ENCODE peak calls at places on chromosomes 11 and 22, in eight cellular contexts. H is NCI-H82; F is activated gamma-delta T cell treated with anti-CD3 and anti-CD28 coated beads, Interleukin-2, amount 50 U/mL, for 16 hours; K is activated CD8-positive, alpha-beta T cell treated with anti-CD3 and anti-CD28 coated beads, Interleukin-2, amount 10 ng/mL, durations not matched to agents 7 days and 5 days; Q is kidney epithelial cell; J is HEK293T; M is NCI-H1417; U is colonic mucosa. W is an unnamed sample.

GRCh38 chr11:128235958-128236357 is 351.4 kb downstream of the ETS1 start:
- DNase-seq in H (peak; percentile 82), F (no peak), K (no peak), Q (no peak), J (no peak), M (peak; percentile 3), U (no peak), W (no peak)

GRCh38 chr22:23520875-23521441 is 59.1 kb downstream of the IGLL1 start:
- DNase-seq in H (peak; percentile 60), F (no peak), K (no peak), Q (no peak), J (no peak), M (no peak), U (peak; percentile 55), W (no peak)

GRCh38 chr22:46275455-46276129 is 7.8 kb downstream of the TTC38 start:
- DNase-seq in H (peak; percentile 30), F (no peak), K (no peak), Q (no peak), J (no peak), M (no peak), U (no peak), W (no peak)

GRCh38 chr11:92342034-92342433 is 117.4 kb downstream of the FAT3 start:
- DNase-seq in H (no peak), F (no peak), K (no peak), Q (no peak), J (no peak), M (no peak), U (no peak), W (no peak)

GRCh38 chr22:43925433-43926348 is 2.1 kb downstream of the PNPLA3 start:
- DNase-seq in H (peak; percentile 95), F (no peak), K (no peak), Q (no peak), J (no peak), M (no peak), U (no peak), W (peak; percentile 67)

GRCh38 chr11:124778281-124778680 is 16.2 kb upstream of the ESAM start:
- DNase-seq in H (no peak), F (no peak), K (no peak), Q (no peak), J (no peak), M (no peak), U (no peak), W (no peak)

GRCh38 chr11:113242767-113243397 is 71.5 kb upstream of the TTC12 start:
- DNase-seq in H (no peak), F (no peak), K (peak; percentile 62), Q (no peak), J (no peak), M (no peak), U (no peak), W (no peak)

GRCh38 chr11:45527898-45528297 is 137.5 kb downstream of the CHST1 start:
- DNase-seq in H (no peak), F (no peak), K (no peak), Q (no peak), J (no peak), M (no peak), U (no peak), W (peak; percentile 23)

GRCh38 chr11:77879218-77879617 is 58.3 kb downstream of the AAMDC start:
- DNase-seq in H (no peak), F (no peak), K (peak; percentile 52), Q (no peak), J (no peak), M (no peak), U (no peak), W (no peak)

GRCh38 chr11:77269484-77270123 is 31.9 kb downstream of the GDPD4 start:
- DNase-seq in H (no peak), F (no peak), K (no peak), Q (no peak), J (no peak), M (no peak), U (no peak), W (no peak)

GRCh38 chr11:127493330-127493729 is 492.8 kb upstream of the KIRREL3 start:
- DNase-seq in H (peak; percentile 56), F (no peak), K (no peak), Q (no peak), J (peak; percentile 16), M (peak; percentile 21), U (no peak), W (no peak)

GRCh38 chr22:43330178-43331063 is 12.8 kb downstream of the SCUBE1 start:
- DNase-seq in H (no peak), F (no peak), K (no peak), Q (no peak), J (no peak), M (no peak), U (no peak), W (no peak)

GRCh38 chr11:65557280-65558001 is 718 bp downstream of the LTBP3 start:
- DNase-seq in H (no peak), F (no peak), K (no peak), Q (no peak), J (no peak), M (peak; percentile 62), U (no peak), W (no peak)

GRCh38 chr22:39290724-39291161 is 28.7 kb downstream of the RPL3 start:
- DNase-seq in H (no peak), F (no peak), K (no peak), Q (peak; percentile 86), J (no peak), M (no peak), U (no peak), W (peak; percentile 66)

GRCh38 chr11:115739878-115740277 is 235.7 kb upstream of the CADM1 start:
- DNase-seq in H (no peak), F (no peak), K (no peak), Q (no peak), J (no peak), M (no peak), U (no peak), W (peak; percentile 44)

GRCh38 chr11:31800398-31801265 is 10.5 kb downstream of the PAX6 start:
- DNase-seq in H (no peak), F (no peak), K (no peak), Q (no peak), J (no peak), M (no peak), U (no peak), W (no peak)

GRCh38 chr11:121132211-121132976 is 31.4 kb downstream of the TECTA start:
- DNase-seq in H (no peak), F (no peak), K (no peak), Q (no peak), J (peak; percentile 25), M (no peak), U (no peak), W (no peak)

GRCh38 chr11:24407733-24408132 is 89.1 kb upstream of the LUZP2 start:
- DNase-seq in H (no peak), F (no peak), K (no peak), Q (no peak), J (no peak), M (no peak), U (no peak), W (no peak)

W was measured in foreskin keratinocyte.